ENCODE peak calls at places on chromosomes 4 and X, in six cellular contexts. One of them, this sample, is unnamed.

GRCh38 chr4:55912249-55912648 is 36.5 kb upstream of the CEP135 start:
- DNase-seq in activated T-cell treated with anti-CD3 and anti-CD28 coated beads for 1 hour: no peak
- DNase-seq in RCC 7860: no peak
- DNase-seq in suprapubic skin: no peak
- DNase-seq in AG20443: no peak
- DNase-seq in NCI-H69: peak
- DNase-seq in this sample: no peak

GRCh38 chrX:152989292-152989658 is 4.6 kb downstream of the PNMA5 start:
- DNase-seq in activated T-cell treated with anti-CD3 and anti-CD28 coated beads for 1 hour: no peak
- DNase-seq in RCC 7860: no peak
- DNase-seq in suprapubic skin: no peak
- DNase-seq in AG20443: peak
- DNase-seq in NCI-H69: no peak
- DNase-seq in this sample: no peak

GRCh38 chr4:126701756-126702155 is 931.0 kb upstream of the INTU start:
- DNase-seq in activated T-cell treated with anti-CD3 and anti-CD28 coated beads for 1 hour: no peak
- DNase-seq in RCC 7860: no peak
- DNase-seq in suprapubic skin: no peak
- DNase-seq in AG20443: peak
- DNase-seq in NCI-H69: no peak
- DNase-seq in this sample: no peak

GRCh38 chrX:150165776-150166610 is 197.1 kb upstream of the MAMLD1 start:
- DNase-seq in activated T-cell treated with anti-CD3 and anti-CD28 coated beads for 1 hour: no peak
- DNase-seq in RCC 7860: no peak
- DNase-seq in suprapubic skin: no peak
- DNase-seq in AG20443: no peak
- DNase-seq in NCI-H69: no peak
- DNase-seq in this sample: no peak

GRCh38 chr4:8198206-8198905 is 734 bp upstream of the SH3TC1 start:
- DNase-seq in activated T-cell treated with anti-CD3 and anti-CD28 coated beads for 1 hour: no peak
- DNase-seq in RCC 7860: no peak
- DNase-seq in suprapubic skin: no peak
- DNase-seq in AG20443: no peak
- DNase-seq in NCI-H69: no peak
- DNase-seq in this sample: no peak

GRCh38 chr4:127630152-127630551 is 2.6 kb upstream of the INTU start:
- DNase-seq in activated T-cell treated with anti-CD3 and anti-CD28 coated beads for 1 hour: no peak
- DNase-seq in RCC 7860: no peak
- DNase-seq in suprapubic skin: no peak
- DNase-seq in AG20443: no peak
- DNase-seq in NCI-H69: no peak
- DNase-seq in this sample: no peak

GRCh38 chrX:53094584-53094908 is 604 bp downstream of the KANTR start:
- DNase-seq in activated T-cell treated with anti-CD3 and anti-CD28 coated beads for 1 hour: no peak
- DNase-seq in RCC 7860: no peak
- DNase-seq in suprapubic skin: no peak
- DNase-seq in AG20443: no peak
- DNase-seq in NCI-H69: no peak
- DNase-seq in this sample: no peak

GRCh38 chr4:169243808-169244207 is 26.9 kb downstream of the SH3RF1 start:
- DNase-seq in activated T-cell treated with anti-CD3 and anti-CD28 coated beads for 1 hour: no peak
- DNase-seq in RCC 7860: no peak
- DNase-seq in suprapubic skin: no peak
- DNase-seq in AG20443: peak
- DNase-seq in NCI-H69: peak
- DNase-seq in this sample: no peak

GRCh38 chr4:108301583-108302256 is 133.0 kb upstream of the LEF1 start:
- DNase-seq in activated T-cell treated with anti-CD3 and anti-CD28 coated beads for 1 hour: no peak
- DNase-seq in RCC 7860: no peak
- DNase-seq in suprapubic skin: no peak
- DNase-seq in AG20443: no peak
- DNase-seq in NCI-H69: peak
- DNase-seq in this sample: no peak

GRCh38 chrX:102917801-102918200 is 19.3 kb upstream of the RAB40AL start:
- DNase-seq in activated T-cell treated with anti-CD3 and anti-CD28 coated beads for 1 hour: no peak
- DNase-seq in RCC 7860: no peak
- DNase-seq in suprapubic skin: no peak
- DNase-seq in AG20443: no peak
- DNase-seq in NCI-H69: no peak
- DNase-seq in this sample: no peak

GRCh38 chrX:107827852-107828251 is 2.2 kb downstream of the MID2 start:
- DNase-seq in activated T-cell treated with anti-CD3 and anti-CD28 coated beads for 1 hour: no peak
- DNase-seq in RCC 7860: no peak
- DNase-seq in suprapubic skin: no peak
- DNase-seq in AG20443: no peak
- DNase-seq in NCI-H69: no peak
- DNase-seq in this sample: no peak

GRCh38 chr4:15805583-15806517 is 27.7 kb downstream of the CD38 start:
- DNase-seq in activated T-cell treated with anti-CD3 and anti-CD28 coated beads for 1 hour: no peak
- DNase-seq in RCC 7860: peak
- DNase-seq in suprapubic skin: no peak
- DNase-seq in AG20443: peak
- DNase-seq in NCI-H69: peak
- DNase-seq in this sample: no peak

GRCh38 chr4:106058919-106059318 is 163.6 kb downstream of the NPNT start:
- DNase-seq in activated T-cell treated with anti-CD3 and anti-CD28 coated beads for 1 hour: no peak
- DNase-seq in RCC 7860: no peak
- DNase-seq in suprapubic skin: no peak
- DNase-seq in AG20443: no peak
- DNase-seq in NCI-H69: no peak
- DNase-seq in this sample: no peak

GRCh38 chrX:94524867-94525266 is 850.9 kb downstream of the FAM133A start:
- DNase-seq in activated T-cell treated with anti-CD3 and anti-CD28 coated beads for 1 hour: no peak
- DNase-seq in RCC 7860: no peak
- DNase-seq in suprapubic skin: no peak
- DNase-seq in AG20443: no peak
- DNase-seq in NCI-H69: peak
- DNase-seq in this sample: no peak

GRCh38 chrX:36963069-36963808 is 44.9 kb upstream of the FAM47C start:
- DNase-seq in activated T-cell treated with anti-CD3 and anti-CD28 coated beads for 1 hour: no peak
- DNase-seq in RCC 7860: no peak
- DNase-seq in suprapubic skin: no peak
- DNase-seq in AG20443: no peak
- DNase-seq in NCI-H69: no peak
- DNase-seq in this sample: no peak

GRCh38 chr4:3615386-3616286 is 83.4 kb upstream of the LRPAP1 start:
- DNase-seq in activated T-cell treated with anti-CD3 and anti-CD28 coated beads for 1 hour: no peak
- DNase-seq in RCC 7860: no peak
- DNase-seq in suprapubic skin: peak
- DNase-seq in AG20443: no peak
- DNase-seq in NCI-H69: no peak
- DNase-seq in this sample: no peak

GRCh38 chr4:80461412-80461811 is 125.9 kb downstream of the CFAP299 start:
- DNase-seq in activated T-cell treated with anti-CD3 and anti-CD28 coated beads for 1 hour: no peak
- DNase-seq in RCC 7860: no peak
- DNase-seq in suprapubic skin: no peak
- DNase-seq in AG20443: no peak
- DNase-seq in NCI-H69: peak
- DNase-seq in this sample: no peak

GRCh38 chr4:114384629-114385028 is 214.0 kb upstream of the UGT8 start:
- DNase-seq in activated T-cell treated with anti-CD3 and anti-CD28 coated beads for 1 hour: no peak
- DNase-seq in RCC 7860: peak
- DNase-seq in suprapubic skin: no peak
- DNase-seq in AG20443: peak
- DNase-seq in NCI-H69: peak
- DNase-seq in this sample: no peak

GRCh38 chr4:138802499-138802898 is 213.1 kb upstream of the NOCT start:
- DNase-seq in activated T-cell treated with anti-CD3 and anti-CD28 coated beads for 1 hour: no peak
- DNase-seq in RCC 7860: no peak
- DNase-seq in suprapubic skin: no peak
- DNase-seq in AG20443: no peak
- DNase-seq in NCI-H69: no peak
- DNase-seq in this sample: no peak

GRCh38 chr4:129526812-129527211 is 430.9 kb downstream of the C4orf33 start:
- DNase-seq in activated T-cell treated with anti-CD3 and anti-CD28 coated beads for 1 hour: no peak
- DNase-seq in RCC 7860: no peak
- DNase-seq in suprapubic skin: no peak
- DNase-seq in AG20443: no peak
- DNase-seq in NCI-H69: peak
- DNase-seq in this sample: no peak

GRCh38 chr4:172978848-172979247 is 189.8 kb upstream of the GALNT7 start:
- DNase-seq in activated T-cell treated with anti-CD3 and anti-CD28 coated beads for 1 hour: no peak
- DNase-seq in RCC 7860: no peak
- DNase-seq in suprapubic skin: no peak
- DNase-seq in AG20443: no peak
- DNase-seq in NCI-H69: peak
- DNase-seq in this sample: no peak

GRCh38 chr4:175884048-175884447 is 72.0 kb upstream of the GPM6A start:
- DNase-seq in activated T-cell treated with anti-CD3 and anti-CD28 coated beads for 1 hour: no peak
- DNase-seq in RCC 7860: no peak
- DNase-seq in suprapubic skin: no peak
- DNase-seq in AG20443: no peak
- DNase-seq in NCI-H69: no peak
- DNase-seq in this sample: no peak

GRCh38 chr4:52824603-52825310 is 37.4 kb upstream of the RASL11B start:
- DNase-seq in activated T-cell treated with anti-CD3 and anti-CD28 coated beads for 1 hour: no peak
- DNase-seq in RCC 7860: no peak
- DNase-seq in suprapubic skin: no peak
- DNase-seq in AG20443: peak
- DNase-seq in NCI-H69: no peak
- DNase-seq in this sample: no peak

GRCh38 chrX:71301195-71301924 is at the start of gene ITGB1BP2:
- DNase-seq in activated T-cell treated with anti-CD3 and anti-CD28 coated beads for 1 hour: no peak
- DNase-seq in RCC 7860: no peak
- DNase-seq in suprapubic skin: no peak
- DNase-seq in AG20443: peak
- DNase-seq in NCI-H69: peak
- DNase-seq in this sample: no peak

GRCh38 chr4:127870688-127871087 is 10.0 kb upstream of the PLK4 start:
- DNase-seq in activated T-cell treated with anti-CD3 and anti-CD28 coated beads for 1 hour: no peak
- DNase-seq in RCC 7860: no peak
- DNase-seq in suprapubic skin: no peak
- DNase-seq in AG20443: peak
- DNase-seq in NCI-H69: no peak
- DNase-seq in this sample: no peak

GRCh38 chrX:69504626-69505612 is 793 bp downstream of the NALF2 start:
- DNase-seq in activated T-cell treated with anti-CD3 and anti-CD28 coated beads for 1 hour: no peak
- DNase-seq in RCC 7860: no peak
- DNase-seq in suprapubic skin: no peak
- DNase-seq in AG20443: no peak
- DNase-seq in NCI-H69: peak
- DNase-seq in this sample: no peak

GRCh38 chrX:109890910-109891502 is 111.9 kb upstream of the TMEM164 start:
- DNase-seq in activated T-cell treated with anti-CD3 and anti-CD28 coated beads for 1 hour: peak
- DNase-seq in RCC 7860: peak
- DNase-seq in suprapubic skin: no peak
- DNase-seq in AG20443: peak
- DNase-seq in NCI-H69: peak
- DNase-seq in this sample: peak

GRCh38 chr4:118729287-118730286 is 44.4 kb downstream of the METTL14 start:
- DNase-seq in activated T-cell treated with anti-CD3 and anti-CD28 coated beads for 1 hour: no peak
- DNase-seq in RCC 7860: no peak
- DNase-seq in suprapubic skin: no peak
- DNase-seq in AG20443: peak
- DNase-seq in NCI-H69: no peak
- DNase-seq in this sample: no peak

GRCh38 chrX:14934423-14934822 is 61.2 kb downstream of the MOSPD2 start:
- DNase-seq in activated T-cell treated with anti-CD3 and anti-CD28 coated beads for 1 hour: no peak
- DNase-seq in RCC 7860: no peak
- DNase-seq in suprapubic skin: no peak
- DNase-seq in AG20443: no peak
- DNase-seq in NCI-H69: peak
- DNase-seq in this sample: no peak

GRCh38 chr4:159210975-159211374 is 108.1 kb downstream of the RAPGEF2 start:
- DNase-seq in activated T-cell treated with anti-CD3 and anti-CD28 coated beads for 1 hour: no peak
- DNase-seq in RCC 7860: no peak
- DNase-seq in suprapubic skin: no peak
- DNase-seq in AG20443: no peak
- DNase-seq in NCI-H69: peak
- DNase-seq in this sample: no peak

GRCh38 chr4:25029479-25030282 is 1.1 kb downstream of the LGI2 start:
- DNase-seq in activated T-cell treated with anti-CD3 and anti-CD28 coated beads for 1 hour: no peak
- DNase-seq in RCC 7860: no peak
- DNase-seq in suprapubic skin: no peak
- DNase-seq in AG20443: no peak
- DNase-seq in NCI-H69: peak
- DNase-seq in this sample: no peak

GRCh38 chrX:155023907-155024833 is 1.6 kb upstream of the F8 start:
- DNase-seq in activated T-cell treated with anti-CD3 and anti-CD28 coated beads for 1 hour: no peak
- DNase-seq in RCC 7860: no peak
- DNase-seq in suprapubic skin: no peak
- DNase-seq in AG20443: no peak
- DNase-seq in NCI-H69: no peak
- DNase-seq in this sample: no peak

GRCh38 chr4:69656653-69657158 is 3.7 kb upstream of the UGT2A1 start:
- DNase-seq in activated T-cell treated with anti-CD3 and anti-CD28 coated beads for 1 hour: no peak
- DNase-seq in RCC 7860: no peak
- DNase-seq in suprapubic skin: no peak
- DNase-seq in AG20443: no peak
- DNase-seq in NCI-H69: no peak
- DNase-seq in this sample: no peak

GRCh38 chr4:100175853-100176252 is 14.4 kb downstream of the DDIT4L start:
- DNase-seq in activated T-cell treated with anti-CD3 and anti-CD28 coated beads for 1 hour: no peak
- DNase-seq in RCC 7860: no peak
- DNase-seq in suprapubic skin: no peak
- DNase-seq in AG20443: no peak
- DNase-seq in NCI-H69: no peak
- DNase-seq in this sample: no peak

This sample was measured in CD4-positive, alpha-beta T cell.